ENCODE peak calls at places on chromosomes 13 and 19, in five cellular contexts. One of them, this sample, is unnamed.

GRCh38 chr19:14804755-14805154 is 26.4 kb upstream of the ADGRE2 start:
- DNase-seq in EL: no peak
- DNase-seq in NCI-H1092 treated with DMSO at 0.1 percent for 48 hours: no peak
- DNase-seq in T follicular helper cell: no peak
- DNase-seq in nucleus accumbens: no peak
- DNase-seq in this sample: no peak

GRCh38 chr13:18991054-18991453 is 190.6 kb downstream of the TUBA3C start:
- DNase-seq in nucleus accumbens: no peak
- DNase-seq in NCI-H1092 treated with DMSO at 0.1 percent for 48 hours: no peak
- DNase-seq in EL: no peak
- DNase-seq in T follicular helper cell: no peak
- DNase-seq in this sample: no peak

GRCh38 chr19:7729211-7729610 is 2.7 kb downstream of the CLEC4G start:
- DNase-seq in T follicular helper cell: no peak
- DNase-seq in EL: no peak
- DNase-seq in nucleus accumbens: no peak
- DNase-seq in NCI-H1092 treated with DMSO at 0.1 percent for 48 hours: no peak
- DNase-seq in this sample: no peak

GRCh38 chr13:26628706-26629105 is 71.2 kb downstream of the WASF3 start:
- DNase-seq in EL: peak
- DNase-seq in T follicular helper cell: no peak
- DNase-seq in NCI-H1092 treated with DMSO at 0.1 percent for 48 hours: no peak
- DNase-seq in nucleus accumbens: no peak
- DNase-seq in this sample: no peak

GRCh38 chr19:48513289-48514122 is 1.9 kb upstream of the LMTK3 start:
- DNase-seq in nucleus accumbens: peak
- DNase-seq in NCI-H1092 treated with DMSO at 0.1 percent for 48 hours: peak
- DNase-seq in EL: peak
- DNase-seq in T follicular helper cell: peak
- DNase-seq in this sample: peak

GRCh38 chr13:57932071-57932470 is 300.5 kb downstream of the PCDH17 start:
- DNase-seq in nucleus accumbens: no peak
- DNase-seq in T follicular helper cell: no peak
- DNase-seq in NCI-H1092 treated with DMSO at 0.1 percent for 48 hours: no peak
- DNase-seq in EL: no peak
- DNase-seq in this sample: no peak

GRCh38 chr19:27793128-27793643 is 1419.8 kb downstream of the UQCRFS1 start:
- DNase-seq in nucleus accumbens: no peak
- DNase-seq in T follicular helper cell: peak
- DNase-seq in EL: peak
- DNase-seq in NCI-H1092 treated with DMSO at 0.1 percent for 48 hours: peak
- DNase-seq in this sample: peak

GRCh38 chr19:4523306-4524110 is 5.2 kb upstream of the PLIN4 start:
- DNase-seq in EL: peak
- DNase-seq in nucleus accumbens: no peak
- DNase-seq in NCI-H1092 treated with DMSO at 0.1 percent for 48 hours: no peak
- DNase-seq in T follicular helper cell: no peak
- DNase-seq in this sample: peak

GRCh38 chr13:40148103-40148502 is 492.6 kb downstream of the COG6 start:
- DNase-seq in nucleus accumbens: no peak
- DNase-seq in EL: no peak
- DNase-seq in NCI-H1092 treated with DMSO at 0.1 percent for 48 hours: no peak
- DNase-seq in T follicular helper cell: no peak
- DNase-seq in this sample: no peak

GRCh38 chr19:48418317-48419064 is 25.0 kb downstream of the GRIN2D start:
- DNase-seq in EL: peak
- DNase-seq in NCI-H1092 treated with DMSO at 0.1 percent for 48 hours: no peak
- DNase-seq in T follicular helper cell: no peak
- DNase-seq in nucleus accumbens: no peak
- DNase-seq in this sample: peak

GRCh38 chr19:44303976-44304568 is 753 bp downstream of the ZNF235 start:
- DNase-seq in NCI-H1092 treated with DMSO at 0.1 percent for 48 hours: peak
- DNase-seq in EL: peak
- DNase-seq in T follicular helper cell: no peak
- DNase-seq in nucleus accumbens: no peak
- DNase-seq in this sample: peak

GRCh38 chr19:28388988-28389387 is 824.0 kb downstream of the UQCRFS1 start:
- DNase-seq in T follicular helper cell: no peak
- DNase-seq in nucleus accumbens: no peak
- DNase-seq in EL: no peak
- DNase-seq in NCI-H1092 treated with DMSO at 0.1 percent for 48 hours: no peak
- DNase-seq in this sample: no peak

GRCh38 chr13:111573801-111574200 is 253.4 kb downstream of the TEX29 start:
- DNase-seq in T follicular helper cell: no peak
- DNase-seq in nucleus accumbens: no peak
- DNase-seq in NCI-H1092 treated with DMSO at 0.1 percent for 48 hours: peak
- DNase-seq in EL: no peak
- DNase-seq in this sample: no peak

GRCh38 chr13:102645701-102646100 is 48.9 kb downstream of the TPP2 start:
- DNase-seq in NCI-H1092 treated with DMSO at 0.1 percent for 48 hours: no peak
- DNase-seq in T follicular helper cell: no peak
- DNase-seq in EL: no peak
- DNase-seq in nucleus accumbens: no peak
- DNase-seq in this sample: no peak

GRCh38 chr13:51827254-51827653 is 17.7 kb downstream of the TMEM272 start:
- DNase-seq in nucleus accumbens: no peak
- DNase-seq in EL: no peak
- DNase-seq in NCI-H1092 treated with DMSO at 0.1 percent for 48 hours: no peak
- DNase-seq in T follicular helper cell: no peak
- DNase-seq in this sample: no peak

GRCh38 chr13:52938065-52938464 is 89.6 kb upstream of the PCDH8 start:
- DNase-seq in T follicular helper cell: no peak
- DNase-seq in NCI-H1092 treated with DMSO at 0.1 percent for 48 hours: no peak
- DNase-seq in EL: no peak
- DNase-seq in nucleus accumbens: no peak
- DNase-seq in this sample: no peak

GRCh38 chr19:6214881-6215541 is 64.8 kb downstream of the MLLT1 start:
- DNase-seq in NCI-H1092 treated with DMSO at 0.1 percent for 48 hours: no peak
- DNase-seq in T follicular helper cell: no peak
- DNase-seq in EL: no peak
- DNase-seq in nucleus accumbens: no peak
- DNase-seq in this sample: no peak

GRCh38 chr19:46068345-46069258 is 27.8 kb upstream of the IGFL4 start:
- DNase-seq in nucleus accumbens: no peak
- DNase-seq in NCI-H1092 treated with DMSO at 0.1 percent for 48 hours: no peak
- DNase-seq in EL: peak
- DNase-seq in T follicular helper cell: no peak
- DNase-seq in this sample: peak

GRCh38 chr19:18479964-18480723 is 41.7 kb downstream of the ELL start:
- DNase-seq in T follicular helper cell: no peak
- DNase-seq in NCI-H1092 treated with DMSO at 0.1 percent for 48 hours: peak
- DNase-seq in EL: peak
- DNase-seq in nucleus accumbens: no peak
- DNase-seq in this sample: peak

GRCh38 chr19:40604647-40605200 is 3.6 kb downstream of the LTBP4 start:
- DNase-seq in nucleus accumbens: no peak
- DNase-seq in T follicular helper cell: no peak
- DNase-seq in EL: no peak
- DNase-seq in NCI-H1092 treated with DMSO at 0.1 percent for 48 hours: no peak
- DNase-seq in this sample: no peak

GRCh38 chr13:25971499-25972145 is 80.2 kb downstream of the SHISA2 start:
- DNase-seq in nucleus accumbens: no peak
- DNase-seq in EL: no peak
- DNase-seq in T follicular helper cell: peak
- DNase-seq in NCI-H1092 treated with DMSO at 0.1 percent for 48 hours: peak
- DNase-seq in this sample: no peak

GRCh38 chr13:32902898-32903297 is 113.3 kb upstream of the KL start:
- DNase-seq in EL: peak
- DNase-seq in T follicular helper cell: no peak
- DNase-seq in nucleus accumbens: no peak
- DNase-seq in NCI-H1092 treated with DMSO at 0.1 percent for 48 hours: no peak
- DNase-seq in this sample: no peak

GRCh38 chr13:50679321-50679720 is 164.2 kb downstream of the DLEU7 start:
- DNase-seq in EL: peak
- DNase-seq in nucleus accumbens: no peak
- DNase-seq in NCI-H1092 treated with DMSO at 0.1 percent for 48 hours: no peak
- DNase-seq in T follicular helper cell: no peak
- DNase-seq in this sample: no peak

GRCh38 chr19:28293685-28294084 is 919.3 kb downstream of the UQCRFS1 start:
- DNase-seq in T follicular helper cell: no peak
- DNase-seq in NCI-H1092 treated with DMSO at 0.1 percent for 48 hours: no peak
- DNase-seq in EL: no peak
- DNase-seq in nucleus accumbens: no peak
- DNase-seq in this sample: no peak

GRCh38 chr13:39144941-39145533 is 106.8 kb downstream of the NHLRC3 start:
- DNase-seq in T follicular helper cell: no peak
- DNase-seq in NCI-H1092 treated with DMSO at 0.1 percent for 48 hours: no peak
- DNase-seq in nucleus accumbens: no peak
- DNase-seq in EL: peak
- DNase-seq in this sample: peak

GRCh38 chr13:48251616-48252081 is 18.6 kb downstream of the ITM2B start:
- DNase-seq in nucleus accumbens: no peak
- DNase-seq in T follicular helper cell: no peak
- DNase-seq in NCI-H1092 treated with DMSO at 0.1 percent for 48 hours: no peak
- DNase-seq in EL: no peak
- DNase-seq in this sample: no peak

GRCh38 chr13:101529419-101529818 is 76.9 kb downstream of the ITGBL1 start:
- DNase-seq in nucleus accumbens: no peak
- DNase-seq in T follicular helper cell: no peak
- DNase-seq in EL: peak
- DNase-seq in NCI-H1092 treated with DMSO at 0.1 percent for 48 hours: no peak
- DNase-seq in this sample: peak

GRCh38 chr19:49799271-49799797 is 13.8 kb downstream of the FUZ start:
- DNase-seq in nucleus accumbens: no peak
- DNase-seq in NCI-H1092 treated with DMSO at 0.1 percent for 48 hours: no peak
- DNase-seq in EL: no peak
- DNase-seq in T follicular helper cell: no peak
- DNase-seq in this sample: no peak

GRCh38 chr13:71874490-71874889 is 7.5 kb upstream of the DACH1 start:
- DNase-seq in T follicular helper cell: no peak
- DNase-seq in NCI-H1092 treated with DMSO at 0.1 percent for 48 hours: peak
- DNase-seq in EL: no peak
- DNase-seq in nucleus accumbens: no peak
- DNase-seq in this sample: no peak

GRCh38 chr19:43798546-43799409 is 3.5 kb downstream of the LYPD5 start:
- DNase-seq in nucleus accumbens: no peak
- DNase-seq in EL: peak
- DNase-seq in T follicular helper cell: peak
- DNase-seq in NCI-H1092 treated with DMSO at 0.1 percent for 48 hours: peak
- DNase-seq in this sample: no peak

GRCh38 chr19:485583-486236 is 10.6 kb upstream of the MADCAM1 start:
- DNase-seq in T follicular helper cell: no peak
- DNase-seq in EL: peak
- DNase-seq in nucleus accumbens: peak
- DNase-seq in NCI-H1092 treated with DMSO at 0.1 percent for 48 hours: peak
- DNase-seq in this sample: peak

GRCh38 chr19:51259348-51260245 is 8.7 kb downstream of the SIGLECL1 start:
- DNase-seq in T follicular helper cell: no peak
- DNase-seq in EL: peak
- DNase-seq in nucleus accumbens: no peak
- DNase-seq in NCI-H1092 treated with DMSO at 0.1 percent for 48 hours: peak
- DNase-seq in this sample: peak